ENCODE peak calls at places on chromosomes 4 and X, in five cellular contexts. B is trophoblast cell; T is astrocyte; I is MG63; E is CD8-positive, alpha-beta memory T cell. L is an unnamed sample.

GRCh38 chrX:19672211-19672814 is 157.0 kb upstream of the MAP3K15 start:
- DNase-seq in T (peak; percentile 14), B (peak; percentile 70), I (no peak), E (no peak), L (no peak)

GRCh38 chrX:54230440-54231148 is 47.5 kb upstream of the FAM120C start:
- DNase-seq in B (peak; percentile 44), T (peak; percentile 31), I (no peak), E (no peak), L (no peak)

GRCh38 chr4:174474457-174475075 is 47.7 kb downstream of the HPGD start:
- DNase-seq in T (no peak), I (no peak), E (no peak), B (peak; percentile 63), L (no peak)

GRCh38 chrX:96621811-96622210 is 62.8 kb upstream of the DIAPH2 start:
- DNase-seq in E (no peak), T (no peak), B (no peak), I (no peak), L (no peak)

GRCh38 chrX:151505796-151506195 is 57.7 kb upstream of the PASD1 start:
- DNase-seq in E (no peak), I (peak; percentile 17), B (peak; percentile 30), T (no peak), L (no peak)

GRCh38 chr4:119151161-119151560 is 15.5 kb downstream of the MYOZ2 start:
- DNase-seq in I (no peak), E (no peak), T (no peak), B (no peak), L (no peak)

GRCh38 chrX:13123857-13124345 is 79.5 kb upstream of the FAM9C start:
- DNase-seq in E (no peak), B (no peak), T (peak; percentile 74), I (peak; percentile 16), L (peak; percentile 18)

GRCh38 chr4:76547167-76547760 is 112.2 kb downstream of the SHROOM3 start:
- DNase-seq in I (no peak), B (no peak), T (no peak), E (no peak), L (no peak)

GRCh38 chr4:75723117-75723801 is 1.1 kb upstream of the USO1 start:
- DNase-seq in I (peak; percentile 8), T (peak; percentile 70), E (no peak), B (peak; percentile 60), L (no peak)

GRCh38 chrX:87409113-87409841 is 108.3 kb upstream of the KLHL4 start:
- DNase-seq in T (peak; percentile 90), B (no peak), E (no peak), I (peak; percentile 86), L (no peak)

GRCh38 chr4:25509656-25510055 is 132.6 kb downstream of the ANAPC4 start:
- DNase-seq in I (no peak), T (peak; percentile 6), E (no peak), B (no peak), L (no peak)

GRCh38 chr4:175705407-175705806 is 106.7 kb downstream of the GPM6A start:
- DNase-seq in B (no peak), T (peak; percentile 59), I (peak; percentile 93), E (no peak), L (no peak)

GRCh38 chr4:6703786-6704185 is 5.9 kb downstream of the MRFAP1L1 start:
- DNase-seq in I (no peak), E (no peak), T (no peak), B (peak; percentile 38), L (no peak)

GRCh38 chr4:169201144-169202124 is 69.3 kb downstream of the SH3RF1 start:
- DNase-seq in I (no peak), B (no peak), T (no peak), E (no peak), L (no peak)

GRCh38 chrX:147072747-147073146 is 258.2 kb upstream of the CXorf51A start:
- DNase-seq in T (no peak), I (no peak), B (no peak), E (no peak), L (no peak)

DNA sequence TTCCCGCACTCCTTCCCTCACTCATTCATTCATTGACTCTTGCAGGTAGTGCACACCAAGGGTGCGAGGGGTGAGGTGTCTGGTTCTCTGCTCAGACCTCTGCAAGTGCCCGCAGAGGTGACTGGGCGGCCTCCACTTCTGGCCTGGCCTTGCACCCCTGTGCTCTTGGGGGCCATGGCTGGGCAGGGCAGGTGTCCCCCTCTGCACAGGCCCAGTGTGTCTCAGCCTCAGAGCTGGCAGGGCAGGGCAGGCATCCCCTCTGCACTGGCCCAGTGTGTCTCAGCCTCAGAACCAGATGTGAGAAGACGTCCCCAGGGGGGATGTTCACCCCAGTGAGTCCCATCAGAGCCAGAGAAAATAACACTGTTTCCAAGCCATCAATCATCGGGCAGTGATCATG is 16.8 kb downstream of the CPZ start:
- DNase-seq in B (no peak), E (no peak), I (no peak), T (no peak), L (no peak)
- H3K4me3 ChIP-seq in B (peak overlapping the region; percentile 29), E (no peak overlapping the region), I (no peak overlapping the region), T (no peak overlapping the region), L (no peak overlapping the region)

DNA sequence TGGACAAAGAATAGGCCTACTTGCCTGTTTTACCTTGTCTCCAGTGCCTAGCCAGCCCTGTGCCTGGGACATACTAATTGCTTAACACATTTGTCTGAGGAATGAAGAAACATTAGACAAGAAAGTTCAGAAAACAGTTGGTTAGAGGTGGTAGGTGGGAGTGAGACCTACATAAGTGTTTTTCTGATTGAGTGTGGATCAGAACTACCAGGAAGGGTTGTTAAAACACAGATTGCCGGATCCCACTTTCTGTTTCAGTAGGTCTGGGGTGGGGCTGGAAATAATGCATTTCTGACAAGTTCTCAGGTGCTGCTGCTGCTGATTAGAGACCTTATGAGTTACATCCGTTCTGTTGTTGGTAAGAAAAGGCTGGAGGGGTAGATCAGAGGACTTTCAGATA is 5.7 kb upstream of the JADE1 start:
- DNase-seq in E (no peak), I (no peak), T (no peak), B (no peak), L (peak; percentile 47)
- H3K4me3 ChIP-seq in E (no peak overlapping the region), I (no peak overlapping the region), T (no peak overlapping the region), B (no peak overlapping the region), L (peak overlapping the region; percentile 48)

DNA sequence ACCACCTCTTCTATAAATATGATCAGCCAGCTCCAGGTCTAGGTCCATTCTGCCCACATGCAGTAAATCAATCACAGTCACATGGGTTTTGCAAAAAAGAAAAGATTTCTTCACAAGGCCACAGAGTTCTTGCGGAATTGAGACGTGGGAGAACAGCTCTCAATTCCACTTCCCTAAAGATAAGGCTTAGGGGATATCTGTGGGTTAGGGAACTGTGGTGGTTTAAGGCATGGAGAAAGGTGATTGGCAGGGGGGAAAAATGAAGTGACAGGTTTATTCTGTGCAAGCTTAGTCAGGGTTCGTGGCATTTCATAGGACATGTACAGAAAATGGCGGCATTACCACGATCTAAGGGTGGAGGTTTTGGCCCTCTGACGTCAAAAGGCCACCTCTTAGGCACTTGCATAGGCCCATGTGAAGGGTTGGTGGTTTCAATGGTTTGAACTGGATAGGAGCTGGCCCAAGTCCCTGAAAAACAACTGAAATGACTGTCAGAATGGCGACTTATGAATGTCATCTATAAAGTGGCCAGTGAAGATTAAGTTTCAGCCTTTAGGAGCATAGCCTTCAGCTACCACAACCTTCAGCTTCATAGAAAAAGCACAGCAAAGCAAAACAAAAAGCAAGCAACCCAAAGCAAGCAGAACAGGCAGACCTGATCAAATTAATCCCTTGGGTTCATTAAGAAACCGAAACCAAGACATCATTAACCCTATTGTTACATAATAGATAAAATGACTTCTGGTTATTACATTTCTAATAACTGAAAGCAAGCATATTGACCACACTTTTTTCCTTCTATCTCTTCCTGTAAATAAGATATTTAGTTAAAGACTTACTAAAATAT is 289.8 kb upstream of the SFRP2 start:
- DNase-seq in I (no peak), E (no peak), B (no peak), T (no peak), L (no peak)
- H3K4me3 ChIP-seq in I (no peak overlapping the region), E (no peak overlapping the region), B (no peak overlapping the region), T (no peak overlapping the region), L (no peak overlapping the region)

DNA sequence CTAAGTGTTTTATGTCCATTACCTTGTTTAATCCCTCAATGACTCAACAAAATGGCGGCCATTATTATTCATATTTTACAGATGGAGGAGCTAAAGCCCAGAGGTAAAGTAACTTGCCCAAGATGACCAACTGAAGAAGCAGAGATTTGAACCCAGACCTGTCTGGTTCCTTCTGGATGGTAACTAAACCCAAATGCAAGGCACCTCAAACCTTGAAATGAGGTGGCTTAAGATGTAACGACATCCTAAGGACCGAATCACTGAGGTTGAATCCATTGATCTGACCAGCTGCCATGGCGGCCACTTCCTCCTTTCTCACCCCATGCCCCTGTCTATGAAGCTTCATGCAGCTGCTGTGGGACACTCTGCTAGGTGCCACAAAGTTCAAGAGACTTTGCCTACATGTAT is 932 bp downstream of the TLR10 start:
- DNase-seq in I (no peak), E (no peak), T (no peak), B (no peak), L (no peak)
- H3K4me3 ChIP-seq in I (no peak overlapping the region), E (no peak overlapping the region), T (no peak overlapping the region), B (no peak overlapping the region), L (no peak overlapping the region)

GRCh38 chr4:3766791-3767561 is 791 bp downstream of the ADRA2C start:
- DNase-seq in E (no peak), T (no peak), I (peak; percentile 52), B (no peak), L (no peak)
- H3K4me3 ChIP-seq in E (no peak overlapping the region), T (no peak overlapping the region), I (peak overlapping the region; percentile 31), B (peak overlapping the region; percentile 6), L (no peak overlapping the region)

DNA sequence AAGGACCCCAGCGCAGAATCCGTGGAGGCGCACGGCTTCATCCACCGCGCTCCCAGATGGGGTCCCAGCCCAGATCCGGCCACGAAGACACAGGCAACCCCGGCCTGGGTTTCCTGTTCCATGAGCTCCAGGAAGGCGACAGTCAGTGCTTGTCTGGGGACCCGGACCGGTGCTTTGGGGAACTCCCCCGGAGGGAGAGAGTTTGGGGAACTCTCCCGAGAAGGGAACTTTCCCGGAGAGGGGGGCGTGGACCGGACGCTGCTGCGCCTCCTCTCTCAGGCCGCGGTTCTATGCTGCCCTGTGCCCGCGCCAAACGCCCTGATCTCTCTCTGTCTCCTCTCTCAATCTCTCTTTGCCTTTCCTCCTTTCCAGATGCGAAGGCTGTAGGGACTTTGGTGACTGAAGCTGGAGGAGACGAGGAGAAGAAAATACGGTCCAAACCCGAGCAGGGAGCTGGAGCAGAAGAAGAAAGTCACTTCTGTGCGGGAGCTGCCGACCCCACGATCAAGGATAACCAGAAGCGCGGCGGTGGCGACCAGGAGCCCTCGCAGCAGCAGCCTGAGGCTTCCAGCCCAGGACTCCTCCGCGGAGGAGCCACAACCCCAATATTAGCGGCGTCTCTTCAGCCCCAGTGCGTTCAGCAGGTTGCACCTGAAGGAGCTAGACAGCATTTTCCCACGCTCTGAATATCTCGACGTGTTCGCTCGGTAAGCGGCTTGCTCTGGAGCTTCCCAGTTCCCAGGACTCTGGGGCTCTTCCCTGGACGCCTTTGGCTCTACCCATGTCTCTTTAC is 47.6 kb upstream of the NKAP start:
- DNase-seq in I (no peak), T (no peak), E (no peak), B (no peak), L (no peak)
- H3K4me3 ChIP-seq in I (no peak overlapping the region), T (no peak overlapping the region), E (no peak overlapping the region), B (peak overlapping the region; percentile 68), L (no peak overlapping the region)

DNA sequence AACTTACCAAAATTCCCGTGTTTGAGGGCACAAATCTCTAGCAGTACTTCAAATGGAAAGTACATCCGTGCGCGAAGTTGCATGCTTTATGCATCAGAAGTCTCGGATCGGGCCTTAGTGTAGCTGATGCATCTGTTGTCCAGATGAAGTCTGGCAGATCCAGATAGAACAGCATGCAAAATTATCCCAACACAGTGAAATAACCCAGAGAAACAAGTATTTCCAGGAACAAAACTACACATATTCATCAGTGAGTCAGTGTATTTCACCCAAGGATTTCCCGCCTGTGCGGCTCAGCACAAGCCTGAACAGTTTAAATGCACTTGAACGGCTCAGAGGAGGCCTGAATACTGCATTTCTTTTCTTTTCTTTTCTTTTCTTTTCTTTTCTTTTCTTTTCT is 27.4 kb upstream of the CLDN24 start:
- DNase-seq in I (no peak), T (peak; percentile 75), E (no peak), B (no peak), L (no peak)
- H3K4me3 ChIP-seq in I (no peak overlapping the region), T (no peak overlapping the region), E (no peak overlapping the region), B (no peak overlapping the region), L (no peak overlapping the region)